ENCODE peak calls at places on chromosomes 7 and 10, in eight cellular contexts. One of them, this sample, is unnamed.
A peak's percentile ranks its signal among the peaks of the same experiment; 100 is the strongest.

GRCh38 chr7:105656922-105657521 is 75.7 kb upstream of the EFCAB10 start:
- DNase-seq in smooth muscle cell of the brain vasculature: no peak
- DNase-seq in left ventricle myocardium inferior: no peak
- DNase-seq in astrocyte of the spinal cord: no peak
- DNase-seq in activated T-cell treated with anti-CD3 and anti-CD28 coated beads, Interleukin-2, amount 50 U/mL, for 72 hours: peak; percentile 69
- DNase-seq in SK-N-DZ: no peak
- DNase-seq in stimulated activated CD4-positive, alpha-beta T cell treated with anti-CD3 and anti-CD28 coated beads, Interleukin-15, amount 100 ng/mL, for 1 hour: peak; percentile 46
- DNase-seq in activated CD8-positive, alpha-beta memory T cell treated with anti-CD3 and anti-CD28 coated beads, Interleukin-2, amount 10 ng/mL, durations not matched to agents 7 days and 5 days: peak; percentile 74
- DNase-seq in this sample: peak; percentile 54

GRCh38 chr7:152338553-152338952 is 97.2 kb downstream of the KMT2C start:
- DNase-seq in smooth muscle cell of the brain vasculature: no peak
- DNase-seq in left ventricle myocardium inferior: no peak
- DNase-seq in astrocyte of the spinal cord: no peak
- DNase-seq in activated T-cell treated with anti-CD3 and anti-CD28 coated beads, Interleukin-2, amount 50 U/mL, for 72 hours: no peak
- DNase-seq in SK-N-DZ: no peak
- DNase-seq in stimulated activated CD4-positive, alpha-beta T cell treated with anti-CD3 and anti-CD28 coated beads, Interleukin-15, amount 100 ng/mL, for 1 hour: no peak
- DNase-seq in activated CD8-positive, alpha-beta memory T cell treated with anti-CD3 and anti-CD28 coated beads, Interleukin-2, amount 10 ng/mL, durations not matched to agents 7 days and 5 days: no peak
- DNase-seq in this sample: no peak

GRCh38 chr10:3295501-3296005 is 123.0 kb upstream of the PITRM1 start:
- DNase-seq in smooth muscle cell of the brain vasculature: no peak
- DNase-seq in left ventricle myocardium inferior: no peak
- DNase-seq in astrocyte of the spinal cord: no peak
- DNase-seq in activated T-cell treated with anti-CD3 and anti-CD28 coated beads, Interleukin-2, amount 50 U/mL, for 72 hours: no peak
- DNase-seq in SK-N-DZ: no peak
- DNase-seq in stimulated activated CD4-positive, alpha-beta T cell treated with anti-CD3 and anti-CD28 coated beads, Interleukin-15, amount 100 ng/mL, for 1 hour: no peak
- DNase-seq in activated CD8-positive, alpha-beta memory T cell treated with anti-CD3 and anti-CD28 coated beads, Interleukin-2, amount 10 ng/mL, durations not matched to agents 7 days and 5 days: no peak
- DNase-seq in this sample: no peak

GRCh38 chr7:23672033-23672432 is 8.0 kb upstream of the FAM221A start:
- DNase-seq in smooth muscle cell of the brain vasculature: no peak
- DNase-seq in left ventricle myocardium inferior: no peak
- DNase-seq in astrocyte of the spinal cord: no peak
- DNase-seq in activated T-cell treated with anti-CD3 and anti-CD28 coated beads, Interleukin-2, amount 50 U/mL, for 72 hours: no peak
- DNase-seq in SK-N-DZ: no peak
- DNase-seq in stimulated activated CD4-positive, alpha-beta T cell treated with anti-CD3 and anti-CD28 coated beads, Interleukin-15, amount 100 ng/mL, for 1 hour: no peak
- DNase-seq in activated CD8-positive, alpha-beta memory T cell treated with anti-CD3 and anti-CD28 coated beads, Interleukin-2, amount 10 ng/mL, durations not matched to agents 7 days and 5 days: no peak
- DNase-seq in this sample: no peak

GRCh38 chr10:100710151-100710871 is 35.1 kb upstream of the PAX2 start:
- DNase-seq in smooth muscle cell of the brain vasculature: no peak
- DNase-seq in left ventricle myocardium inferior: no peak
- DNase-seq in astrocyte of the spinal cord: no peak
- DNase-seq in activated T-cell treated with anti-CD3 and anti-CD28 coated beads, Interleukin-2, amount 50 U/mL, for 72 hours: no peak
- DNase-seq in SK-N-DZ: peak; percentile 19
- DNase-seq in stimulated activated CD4-positive, alpha-beta T cell treated with anti-CD3 and anti-CD28 coated beads, Interleukin-15, amount 100 ng/mL, for 1 hour: no peak
- DNase-seq in activated CD8-positive, alpha-beta memory T cell treated with anti-CD3 and anti-CD28 coated beads, Interleukin-2, amount 10 ng/mL, durations not matched to agents 7 days and 5 days: no peak
- DNase-seq in this sample: no peak

GRCh38 chr10:130790339-130790738 is 521.2 kb downstream of the TCERG1L start:
- DNase-seq in smooth muscle cell of the brain vasculature: no peak
- DNase-seq in left ventricle myocardium inferior: no peak
- DNase-seq in astrocyte of the spinal cord: no peak
- DNase-seq in activated T-cell treated with anti-CD3 and anti-CD28 coated beads, Interleukin-2, amount 50 U/mL, for 72 hours: no peak
- DNase-seq in SK-N-DZ: peak; percentile 17
- DNase-seq in stimulated activated CD4-positive, alpha-beta T cell treated with anti-CD3 and anti-CD28 coated beads, Interleukin-15, amount 100 ng/mL, for 1 hour: no peak
- DNase-seq in activated CD8-positive, alpha-beta memory T cell treated with anti-CD3 and anti-CD28 coated beads, Interleukin-2, amount 10 ng/mL, durations not matched to agents 7 days and 5 days: no peak
- DNase-seq in this sample: no peak

GRCh38 chr7:27182861-27183681 is 2.0 kb downstream of the HOXA11 start:
- DNase-seq in smooth muscle cell of the brain vasculature: no peak
- DNase-seq in left ventricle myocardium inferior: no peak
- DNase-seq in astrocyte of the spinal cord: no peak
- DNase-seq in activated T-cell treated with anti-CD3 and anti-CD28 coated beads, Interleukin-2, amount 50 U/mL, for 72 hours: peak; percentile 1
- DNase-seq in SK-N-DZ: no peak
- DNase-seq in stimulated activated CD4-positive, alpha-beta T cell treated with anti-CD3 and anti-CD28 coated beads, Interleukin-15, amount 100 ng/mL, for 1 hour: no peak
- DNase-seq in activated CD8-positive, alpha-beta memory T cell treated with anti-CD3 and anti-CD28 coated beads, Interleukin-2, amount 10 ng/mL, durations not matched to agents 7 days and 5 days: no peak
- DNase-seq in this sample: no peak

GRCh38 chr7:23012797-23013714 is 874 bp downstream of the HYCC1 start:
- DNase-seq in smooth muscle cell of the brain vasculature: no peak
- DNase-seq in left ventricle myocardium inferior: peak; percentile 33
- DNase-seq in astrocyte of the spinal cord: peak; percentile 30
- DNase-seq in activated T-cell treated with anti-CD3 and anti-CD28 coated beads, Interleukin-2, amount 50 U/mL, for 72 hours: peak; percentile 15
- DNase-seq in SK-N-DZ: peak; percentile 34
- DNase-seq in stimulated activated CD4-positive, alpha-beta T cell treated with anti-CD3 and anti-CD28 coated beads, Interleukin-15, amount 100 ng/mL, for 1 hour: no peak
- DNase-seq in activated CD8-positive, alpha-beta memory T cell treated with anti-CD3 and anti-CD28 coated beads, Interleukin-2, amount 10 ng/mL, durations not matched to agents 7 days and 5 days: peak; percentile 46
- DNase-seq in this sample: no peak

This sample was measured in CD4-positive, CD25-positive, alpha-beta regulatory T cell.